ENCODE peak calls at places on chromosomes 12 and 14, in ten cellular contexts. J is PC-9; C is suprapubic skin; V is hepatocyte; B is CD4-positive, CD25-positive, alpha-beta regulatory T cell; A is psoas muscle; D is body of pancreas; F is IMR-90; M is uterus; W is endothelial cell of umbilical vein. N is an unnamed sample. For H3K27me3 and H3K9me3, the result is how much of the 10 kb centered on the place peaks cover.

GRCh38 chr12:104448031-104448430 is 8.7 kb upstream of the CHST11 start:
- DNase-seq in J (no peak), V (no peak), A (no peak), F (no peak), C (no peak), M (no peak), D (no peak), B (no peak), W (no peak), N (no peak)

GRCh38 chr14:56150018-56150417 is 31.8 kb downstream of the PELI2 start:
- DNase-seq in J (no peak), W (no peak), C (no peak), V (no peak), M (no peak), B (no peak), D (no peak), F (no peak), A (no peak), N (no peak)

GRCh38 chr12:52873832-52874572 is 25.2 kb upstream of the KRT78 start:
- DNase-seq in V (peak), D (peak), F (peak), B (peak), M (peak), W (peak), C (peak), J (peak), A (peak), N (peak)

GRCh38 chr12:42922512-42922865 is 332.9 kb upstream of the PRICKLE1 start:
- DNase-seq in J (no peak), F (no peak), C (no peak), D (no peak), A (no peak), V (no peak), B (no peak), M (no peak), W (no peak), N (no peak)

GRCh38 chr14:94797887-94798286 is 28.0 kb upstream of the GSC start:
- DNase-seq in D (no peak), M (no peak), J (no peak), B (no peak), C (no peak), F (no peak), W (no peak), A (no peak), V (no peak), N (no peak)

GRCh38 chr12:45343269-45344051 is 127.6 kb downstream of the ANO6 start:
- DNase-seq in J (peak), C (no peak), A (no peak), V (peak), B (no peak), F (peak), M (no peak), W (no peak), D (no peak), N (no peak)

GRCh38 chr12:75960086-75960910 is 71.3 kb downstream of the PHLDA1 start:
- DNase-seq in V (peak), W (no peak), J (peak), M (no peak), C (no peak), D (peak), A (no peak), F (peak), B (no peak), N (no peak)

GRCh38 chr12:13195848-13196301 is 651 bp upstream of the EMP1 start:
- DNase-seq in W (no peak), B (no peak), M (peak), J (no peak), C (no peak), V (peak), D (no peak), F (peak), A (no peak), N (peak)

GRCh38 chr14:59190372-59190771 is 1.9 kb downstream of the DAAM1 start:
- DNase-seq in J (no peak), F (no peak), M (no peak), V (peak), D (no peak), C (no peak), A (no peak), B (no peak), W (no peak), N (no peak)

GRCh38 chr12:122983789-122984515 is 3.5 kb downstream of the ARL6IP4 start:
- DNase-seq in A (peak), C (peak), M (no peak), B (no peak), W (peak), D (no peak), V (no peak), J (no peak), F (no peak), N (no peak)

GRCh38 chr14:24289649-24290283 is 9.8 kb downstream of the DHRS1 start:
- DNase-seq in V (no peak), F (no peak), C (no peak), W (no peak), A (no peak), D (no peak), B (no peak), M (no peak), J (no peak), N (no peak)

GRCh38 chr12:69998922-69999321 is 173.9 kb downstream of the MYRFL start:
- DNase-seq in M (no peak), A (no peak), C (no peak), W (no peak), V (no peak), F (no peak), D (no peak), J (no peak), B (no peak), N (no peak)

GRCh38 chr12:6404390-6404789 is 20.4 kb downstream of the LTBR start:
- DNase-seq in M (no peak), V (no peak), B (no peak), A (no peak), W (no peak), D (no peak), C (no peak), J (no peak), F (no peak), N (no peak)

GRCh38 chr14:64465856-64466554 is 706 bp downstream of the AKAP5 start:
- DNase-seq in V (peak), F (peak), M (peak), B (no peak), A (no peak), D (no peak), J (no peak), C (no peak), W (peak), N (peak)

GRCh38 chr12:106040521-106040920 is 98.2 kb downstream of the NUAK1 start:
- DNase-seq in J (no peak), C (no peak), V (no peak), D (no peak), B (no peak), F (no peak), W (no peak), A (no peak), M (no peak), N (no peak)

GRCh38 chr14:23297878-23298277 is 4.8 kb downstream of the PPP1R3E start:
- DNase-seq in J (no peak), B (no peak), F (no peak), A (no peak), W (no peak), M (no peak), C (no peak), V (no peak), D (no peak), N (no peak)

GRCh38 chr12:83573676-83574075 is 887.0 kb downstream of the TMTC2 start:
- DNase-seq in C (no peak), A (no peak), M (no peak), W (no peak), F (no peak), B (no peak), J (peak), V (peak), D (peak), N (peak)

GRCh38 chr12:57744194-57744776 is 554 bp upstream of the TSPAN31 start:
- DNase-seq in M (peak), W (no peak), D (peak), V (no peak), J (peak), B (peak), C (peak), F (peak), A (peak), N (peak)

GRCh38 chr12:109883429-109883828 is 3.1 kb upstream of the GLTP start:
- DNase-seq in C (peak), M (no peak), D (no peak), J (peak), B (no peak), A (no peak), F (no peak), W (no peak), V (no peak), N (no peak)

GRCh38 chr12:93729934-93730333 is 52.8 kb downstream of the CRADD start:
- DNase-seq in W (no peak), C (no peak), A (no peak), J (no peak), M (no peak), B (no peak), D (no peak), F (no peak), V (no peak), N (no peak)

GRCh38 chr14:39957290-39957689 is 525.1 kb upstream of the FBXO33 start:
- DNase-seq in B (no peak), C (no peak), A (no peak), F (no peak), J (no peak), M (no peak), W (no peak), D (no peak), V (no peak), N (no peak)

GRCh38 chr12:108839890-108840230 is 17.5 kb downstream of the SSH1 start:
- DNase-seq in V (no peak), C (no peak), W (no peak), A (no peak), J (no peak), B (no peak), M (no peak), D (no peak), F (no peak), N (peak)

GRCh38 chr12:54398995-54399793 is 14.7 kb upstream of the ZNF385A start:
- DNase-seq in A (peak), J (peak), F (peak), M (peak), B (peak), W (peak), D (peak), C (peak), V (peak), N (peak)

GRCh38 chr14:71320734-71321555 is 413.7 kb downstream of the PCNX1 start:
- DNase-seq in D (peak), C (peak), W (peak), B (peak), J (no peak), M (peak), A (peak), F (peak), V (peak), N (peak)

GRCh38 chr12:32504626-32505025 is 105.3 kb downstream of the FGD4 start:
- DNase-seq in J (no peak), M (no peak), A (no peak), D (no peak), C (no peak), V (no peak), W (peak), F (peak), B (no peak), N (no peak)

GRCh38 chr12:91687052-91688017 is 458.3 kb downstream of the BTG1 start:
- DNase-seq in B (no peak), C (no peak), W (no peak), D (no peak), M (no peak), A (no peak), F (no peak), J (no peak), V (no peak), N (no peak)

GRCh38 chr12:120678572-120678971 is 8.4 kb upstream of the MLEC start:
- DNase-seq in J (no peak), B (no peak), F (no peak), M (no peak), C (no peak), D (no peak), W (no peak), A (no peak), V (no peak), N (no peak)

GRCh38 chr12:3930216-3930615 is 57.0 kb upstream of the PARP11 start:
- DNase-seq in D (no peak), J (no peak), V (no peak), A (no peak), B (no peak), F (no peak), W (no peak), C (no peak), M (no peak), N (no peak)

GRCh38 chr14:35122696-35123387 is 490 bp downstream of the PRORP start:
- DNase-seq in V (peak), F (peak), C (no peak), J (peak), A (no peak), W (peak), B (no peak), M (no peak), D (no peak), N (no peak)

GRCh38 chr12:23596568-23596967 is 352.9 kb downstream of the SOX5 start:
- DNase-seq in F (no peak), V (no peak), M (no peak), J (no peak), D (no peak), W (no peak), B (no peak), A (no peak), C (no peak), N (no peak)

DNA sequence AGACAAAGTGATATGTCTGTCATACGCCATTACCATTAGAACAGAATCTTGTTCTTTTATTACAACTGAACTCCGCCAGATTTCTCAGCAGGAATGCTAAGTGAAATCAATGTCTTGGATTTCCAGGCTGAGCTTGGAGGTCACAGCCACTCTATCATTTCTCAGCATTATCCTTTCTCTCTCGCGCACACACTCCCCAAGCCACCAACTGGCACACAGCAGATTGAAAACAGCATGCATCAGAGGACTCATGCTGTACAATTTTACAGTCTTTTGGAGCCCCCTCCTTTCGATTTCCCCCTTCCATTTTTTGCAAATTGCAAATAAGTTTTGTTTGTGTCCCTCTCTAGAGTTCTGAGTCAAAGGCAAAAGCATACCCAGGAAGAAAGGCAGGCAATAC is 348.5 kb downstream of the SOX5 start:
- DNase-seq in F (no peak), D (no peak), V (no peak), M (no peak), J (no peak), B (no peak), C (no peak), W (no peak), A (no peak), N (no peak)
- H3K4me3 ChIP-seq in F (no peak), D (no peak), V (no peak), M (no peak), J (no peak), B (no peak), C (no peak), W (no peak), A (no peak), N (no peak)

GRCh38 chr14:93757185-93757584 is 31.1 kb downstream of the PRIMA1 start:
- DNase-seq in M (no peak), B (no peak), J (no peak), F (no peak), W (no peak), D (no peak), A (no peak), C (no peak), V (peak), N (no peak)
- H3K27me3 ChIP-seq in M (under half), B (under half), J (half or more), F (under half), W (under half), D (under half), A (under half), C (under half), V (under half), N (under half)

DNA sequence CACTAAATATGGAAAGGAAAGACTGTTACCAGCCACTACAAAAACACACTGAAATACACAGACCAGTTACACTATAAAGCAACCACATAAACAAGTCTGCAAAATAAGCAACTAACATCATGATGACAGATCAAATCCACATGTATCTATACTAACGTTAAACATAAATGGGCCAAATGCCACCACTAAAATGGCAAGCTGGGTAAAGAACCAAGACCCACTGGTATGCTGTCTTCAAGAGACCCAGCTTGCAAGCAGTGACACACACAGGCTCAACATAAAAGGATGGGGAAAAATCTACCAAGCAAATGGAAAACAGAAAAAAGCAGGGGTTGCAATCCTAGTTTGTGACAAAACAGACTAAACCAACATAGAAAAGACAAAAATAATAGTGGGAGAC is 260.9 kb upstream of the SSTR1 start:
- DNase-seq in A (no peak), W (no peak), V (no peak), B (no peak), D (no peak), J (no peak), C (no peak), M (no peak), F (no peak), N (no peak)
- H3K9me3 ChIP-seq in A (under half), W (under half), V (under half), B (under half), D (under half), J (under half), C (under half), M (under half), F (under half), N (under half)

DNA sequence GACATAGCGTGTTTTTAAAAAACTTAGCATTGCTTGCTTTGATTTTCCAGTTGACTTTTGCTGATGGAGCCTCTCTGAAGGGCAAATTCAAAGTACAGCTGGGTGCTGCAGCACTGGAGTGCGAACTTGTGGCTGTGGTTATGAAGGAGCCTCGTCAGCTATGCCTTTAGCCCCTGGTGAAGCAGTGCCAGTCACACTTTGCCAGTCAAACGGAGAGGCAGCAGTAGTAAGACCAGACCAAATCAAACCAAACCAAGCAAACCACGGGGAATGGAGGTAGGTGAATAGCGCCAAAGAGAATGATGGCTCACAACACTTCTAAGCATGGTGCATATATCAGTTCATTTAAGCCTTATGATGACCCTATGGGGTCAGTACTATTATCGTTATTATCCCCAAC is 15.1 kb upstream of the SLC38A2 start:
- DNase-seq in C (no peak), F (no peak), B (no peak), V (no peak), M (no peak), W (no peak), D (no peak), J (no peak), A (no peak), N (no peak)
- H3K4me3 ChIP-seq in C (peak), F (no peak), B (peak), V (no peak), M (no peak), W (no peak), D (no peak), J (peak), A (peak), N (peak)

GRCh38 chr14:90054803-90055202 is 7.0 kb upstream of the KCNK13 start:
- DNase-seq in F (no peak), B (no peak), V (no peak), A (no peak), W (no peak), M (no peak), J (no peak), D (no peak), C (no peak), N (peak)

GRCh38 chr14:90058876-90059458 is 2.8 kb upstream of the KCNK13 start:
- DNase-seq in J (no peak), V (no peak), W (no peak), C (no peak), M (no peak), B (no peak), F (peak), A (no peak), D (no peak), N (no peak)

GRCh38 chr14:90060312-90060964 is 1.4 kb upstream of the KCNK13 start:
- DNase-seq in F (peak), B (peak), J (no peak), D (peak), W (peak), C (no peak), V (peak), M (no peak), A (no peak), N (peak)

GRCh38 chr14:90053044-90053443 is 8.8 kb upstream of the KCNK13 start:
- DNase-seq in C (no peak), D (no peak), F (peak), A (no peak), J (no peak), M (no peak), B (no peak), V (no peak), W (no peak), N (no peak)

GRCh38 chr14:90056821-90057220 is 5.0 kb upstream of the KCNK13 start:
- DNase-seq in J (no peak), V (no peak), B (no peak), M (no peak), A (no peak), W (no peak), D (no peak), C (no peak), F (no peak), N (no peak)
- H3K27me3 ChIP-seq in J (under half), V (half or more), B (under half), M (under half), A (half or more), W (under half), D (under half), C (half or more), F (under half), N (under half)

DNA sequence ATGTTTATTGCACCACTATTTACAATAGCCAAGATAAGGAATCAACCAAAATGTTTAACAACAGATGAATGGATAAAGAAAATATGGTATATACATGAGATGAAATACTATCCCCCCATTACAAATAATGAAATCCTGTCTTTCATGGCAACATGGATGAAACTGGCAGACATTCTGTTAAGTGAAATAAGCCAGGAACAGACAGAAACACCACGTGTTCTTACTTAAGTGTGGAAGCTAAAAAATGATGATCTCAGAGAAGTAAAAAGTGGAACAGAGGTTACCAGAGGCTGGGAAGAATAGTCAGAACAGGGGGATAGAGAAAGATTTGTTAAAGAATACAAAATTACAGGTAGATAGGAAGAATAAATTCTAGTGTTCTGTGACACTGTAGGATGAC is 113.7 kb upstream of the MDM1 start:
- DNase-seq in A (no peak), J (no peak), W (no peak), M (no peak), V (no peak), B (no peak), D (no peak), F (peak), C (no peak), N (no peak)
- H3K9me3 ChIP-seq in A (under half), J (under half), W (under half), M (under half), V (under half), B (under half), D (under half), F (under half), C (under half), N (under half)

N was measured in MG63.